ENCODE peak calls at places on chromosome 18, in five cellular contexts. F, S, R, W and V are unnamed samples.

GRCh38 chr18:32010124-32010745 is 8.4 kb upstream of the RNF125 start:
- ATAC-seq in F (no peak), W (no peak), R (no peak), S (no peak), V (no peak)

GRCh38 chr18:66119347-66119746 is 368.5 kb downstream of the CDH7 start:
- ATAC-seq in F (no peak), R (no peak), W (no peak), S (no peak), V (no peak)

GRCh38 chr18:50961974-50962373 is 5.9 kb upstream of the ELAC1 start:
- ATAC-seq in W (no peak), S (no peak), R (no peak), F (no peak), V (no peak)

GRCh38 chr18:58896268-58896667 is 31.6 kb downstream of the ZNF532 start:
- ATAC-seq in W (no peak), R (peak), S (no peak), F (peak), V (no peak)

GRCh38 chr18:26978812-26979341 is 113.4 kb upstream of the AQP4 start:
- ATAC-seq in S (no peak), R (no peak), F (peak), W (no peak), V (no peak)

GRCh38 chr18:80159713-80160636 is 50.9 kb downstream of the ADNP2 start:
- ATAC-seq in S (no peak), F (peak), W (no peak), R (peak), V (peak)

GRCh38 chr18:42654561-42654960 is 460.9 kb downstream of the RIT2 start:
- ATAC-seq in F (no peak), S (no peak), W (no peak), R (no peak), V (no peak)

GRCh38 chr18:31555971-31556747 is 35.5 kb upstream of the TTR start:
- ATAC-seq in F (peak), R (peak), S (peak), W (peak), V (peak)

GRCh38 chr18:59861963-59862819 is 37.6 kb upstream of the PMAIP1 start:
- ATAC-seq in F (peak), S (no peak), R (no peak), W (peak), V (no peak)

GRCh38 chr18:64993695-64994094 is 757.1 kb upstream of the CDH7 start:
- ATAC-seq in F (peak), S (no peak), W (no peak), R (no peak), V (no peak)

GRCh38 chr18:64991102-64991501 is 759.7 kb upstream of the CDH7 start:
- ATAC-seq in R (no peak), F (peak), S (no peak), W (no peak), V (no peak)

GRCh38 chr18:64992654-64993053 is 758.2 kb upstream of the CDH7 start:
- ATAC-seq in S (no peak), R (no peak), F (no peak), W (no peak), V (no peak)

GRCh38 chr18:64994370-64994769 is 756.4 kb upstream of the CDH7 start:
- ATAC-seq in W (no peak), F (no peak), S (no peak), R (no peak), V (no peak)
- TF ChIP-seq EP300 in W (no peak), F (no peak), S (no peak), R (no peak), V (no peak)

DNA sequence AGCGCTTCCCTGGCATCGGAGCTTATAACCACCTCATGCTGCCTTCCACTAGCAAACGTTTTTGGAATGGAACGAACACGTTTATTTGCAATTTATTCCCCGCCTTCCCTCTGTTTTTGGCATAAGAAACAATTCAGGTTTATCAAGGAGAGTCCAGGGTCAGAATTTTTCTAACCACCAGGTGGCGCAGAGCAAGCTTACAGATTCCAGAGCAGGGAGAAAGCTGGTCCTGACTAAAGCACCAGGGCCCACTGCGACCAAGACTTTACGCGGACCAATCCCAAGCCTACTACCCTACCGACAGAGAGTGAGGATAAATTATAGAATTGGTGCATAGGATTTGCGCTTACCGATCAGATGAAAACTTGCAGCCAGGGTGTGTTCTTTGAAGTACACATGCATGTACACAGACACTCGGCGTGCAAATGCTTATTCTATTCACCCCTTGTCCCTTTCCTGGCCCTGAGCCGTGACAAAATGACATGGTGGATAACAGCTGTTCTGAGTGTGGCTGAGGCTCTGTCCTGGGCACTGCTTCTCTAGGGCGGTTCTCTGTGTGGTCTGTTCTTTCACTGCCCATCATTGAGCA is 34.7 kb downstream of the NAPG start:
- ATAC-seq in S (peak), W (peak), F (peak), R (peak), V (peak)
- H3K4me3 ChIP-seq in S (no peak), W (no peak), F (peak), R (peak), V (peak)

DNA sequence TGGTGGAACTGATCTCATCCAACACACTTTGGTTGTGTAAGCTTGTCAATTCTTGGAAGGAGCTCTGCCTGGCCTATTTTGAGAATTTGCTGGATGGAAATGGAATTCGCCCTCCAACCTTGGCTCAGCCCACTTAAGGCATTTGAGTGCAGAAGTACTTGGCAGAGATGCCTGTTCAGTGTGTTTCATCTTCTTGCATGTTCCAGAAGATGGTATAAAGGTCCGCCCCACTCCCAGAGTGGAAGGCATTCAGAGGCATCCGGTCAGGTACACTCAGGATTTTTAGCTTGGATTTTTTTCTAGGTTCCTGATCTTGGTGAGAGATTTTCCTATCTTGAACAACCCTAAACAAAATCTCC is 61.3 kb upstream of the TXNDC2 start:
- ATAC-seq in W (no peak), F (no peak), R (peak), S (peak), V (peak)
- TF ChIP-seq EP300 in W (no peak), F (no peak), R (peak), S (no peak), V (no peak)

DNA sequence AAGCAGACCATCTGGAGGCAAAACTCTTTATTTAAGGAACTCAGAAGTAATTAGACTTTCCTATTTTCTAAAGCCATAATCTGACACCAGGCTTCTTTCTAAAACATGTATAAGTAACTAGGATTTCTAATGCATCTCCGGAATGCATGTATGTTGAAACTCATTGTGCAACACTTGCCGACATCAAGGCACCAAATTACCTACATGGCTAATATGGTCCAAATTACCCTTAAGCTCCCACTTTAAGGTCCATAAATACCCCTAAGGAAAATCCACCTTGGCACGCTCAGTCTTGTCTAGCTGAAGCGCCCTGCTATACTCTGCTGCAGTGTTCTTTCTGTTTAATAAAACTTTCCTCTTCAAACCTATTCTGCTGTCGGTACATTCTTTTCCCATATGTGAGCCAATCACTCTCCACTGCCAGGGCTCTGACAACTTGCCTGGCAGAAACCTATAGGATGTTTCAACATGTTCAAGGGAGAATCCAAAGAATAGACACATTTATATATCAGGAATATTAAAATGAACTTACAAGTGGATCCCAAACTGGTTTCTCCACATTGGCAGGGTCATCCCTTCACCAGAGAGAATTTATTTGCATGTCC is 171.9 kb downstream of the GALNT1 start:
- ATAC-seq in F (no peak), R (no peak), S (no peak), W (no peak), V (no peak)
- H3K4me3 ChIP-seq in F (no peak), R (no peak), S (no peak), W (no peak), V (no peak)

DNA sequence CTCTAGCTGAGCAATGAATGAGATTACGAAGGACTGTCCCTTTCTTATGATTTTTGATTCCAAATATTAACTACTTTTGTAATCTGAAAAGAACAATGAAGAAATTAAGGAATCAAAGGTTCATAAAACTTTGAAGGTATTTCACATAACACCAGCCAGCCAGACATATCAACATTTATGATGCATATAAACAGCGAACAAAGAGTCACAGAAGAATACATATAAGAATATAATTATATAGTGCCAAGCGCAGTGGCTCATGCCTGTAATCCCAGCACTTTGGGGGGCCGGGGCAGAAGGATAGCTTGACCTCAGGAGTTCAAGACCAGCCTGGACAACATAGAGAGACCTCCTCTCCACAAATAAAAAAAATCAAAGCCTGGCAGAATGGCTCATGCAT is 34.1 kb downstream of the PIAS2 start:
- ATAC-seq in R (no peak), F (no peak), S (no peak), W (no peak), V (no peak)
- TF ChIP-seq EP300 in R (no peak), F (no peak), S (no peak), W (no peak), V (no peak)

DNA sequence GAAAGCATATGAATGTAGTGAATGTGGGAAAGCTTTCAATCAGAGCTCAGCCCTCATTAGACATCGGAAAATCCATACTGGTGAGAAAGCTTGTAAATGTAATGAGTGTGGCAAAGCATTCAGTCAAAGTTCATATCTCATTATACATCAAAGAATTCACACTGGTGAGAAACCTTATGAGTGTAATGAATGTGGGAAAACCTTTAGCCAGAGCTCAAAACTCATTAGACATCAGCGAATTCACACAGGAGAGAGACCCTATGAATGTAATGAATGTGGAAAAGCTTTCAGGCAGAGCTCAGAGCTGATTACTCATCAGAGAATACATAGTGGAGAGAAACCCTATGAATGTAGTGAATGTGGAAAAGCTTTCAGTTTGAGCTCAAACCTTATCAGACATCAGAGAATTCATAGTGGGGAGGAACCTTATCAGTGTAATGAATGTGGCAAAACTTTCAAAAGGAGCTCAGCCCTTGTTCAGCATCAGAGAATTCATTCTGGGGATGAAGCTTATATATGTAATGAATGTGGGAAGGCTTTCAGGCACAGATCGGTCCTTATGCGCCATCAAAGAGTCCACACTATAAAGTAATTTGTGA is 5.0 kb downstream of the ZNF397 start:
- ATAC-seq in W (no peak), F (no peak), R (no peak), S (no peak), V (no peak)
- H3K4me3 ChIP-seq in W (no peak), F (no peak), R (no peak), S (no peak), V (no peak)

DNA sequence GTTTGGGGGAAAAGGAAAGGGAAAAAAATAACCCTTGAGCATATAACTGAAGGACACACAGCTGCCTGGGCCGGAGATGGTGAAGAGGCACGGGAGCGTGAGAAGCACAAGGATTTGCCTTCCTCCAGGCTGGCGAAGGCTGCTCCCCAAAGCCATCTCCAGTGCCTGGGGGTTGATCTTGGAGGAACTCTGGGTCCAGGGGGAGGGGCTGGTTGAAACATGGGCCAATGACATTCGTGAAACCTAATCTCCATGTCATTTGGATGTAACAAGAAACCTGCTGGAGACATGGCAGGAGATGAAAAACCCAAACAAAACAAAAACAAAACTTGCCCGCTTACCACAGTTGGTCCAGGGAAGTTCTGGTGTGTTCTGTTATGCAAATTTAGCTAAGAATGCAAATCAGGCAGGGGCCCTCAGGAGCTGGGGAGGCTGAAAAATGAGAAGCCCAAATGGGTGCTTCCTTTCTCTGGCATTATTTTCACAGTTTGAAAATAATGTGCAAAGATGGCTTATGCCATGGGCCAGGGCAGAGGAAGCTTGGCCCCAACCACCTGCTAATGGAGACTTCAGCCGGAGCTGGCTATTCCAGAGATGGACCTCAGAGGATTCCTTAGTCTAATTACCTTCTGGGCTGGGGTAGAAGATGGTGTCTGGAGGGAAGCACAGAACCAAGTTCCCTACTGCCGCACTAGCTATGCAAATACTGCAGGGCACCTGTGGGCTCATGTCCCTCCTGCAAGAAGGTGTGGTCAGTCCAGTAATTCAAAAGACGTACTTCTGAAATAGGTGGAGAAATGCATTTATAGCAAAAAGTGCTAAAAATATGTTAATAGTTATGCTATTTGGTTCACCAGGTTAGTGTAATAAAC is 180.9 kb downstream of the BCL2 start:
- ATAC-seq in F (peak), S (no peak), W (no peak), R (peak), V (no peak)
- TF ChIP-seq EP300 in F (peak), S (no peak), W (no peak), R (no peak), V (no peak)

DNA sequence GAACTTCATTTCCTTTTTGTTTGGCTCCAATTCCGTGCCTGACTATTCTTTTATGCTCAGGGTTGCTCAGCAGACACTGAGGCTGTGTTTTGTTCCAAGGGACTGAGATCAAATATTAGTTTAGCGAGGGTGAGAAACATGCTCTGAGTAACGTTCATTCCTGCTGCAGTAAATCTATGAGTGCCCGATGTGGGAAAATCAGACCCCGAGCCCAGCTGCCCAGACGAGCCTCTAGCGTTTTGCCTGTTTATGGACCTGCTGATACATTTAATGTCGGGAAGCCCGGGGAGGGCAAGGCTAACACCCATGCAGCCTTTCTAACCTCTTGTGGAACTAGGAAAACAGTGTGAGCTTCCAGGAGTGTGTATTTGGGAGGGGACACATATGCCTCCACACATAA is 119.2 kb downstream of the VAPA start:
- ATAC-seq in W (no peak), F (no peak), S (no peak), R (no peak), V (no peak)
- H3K4me3 ChIP-seq in W (no peak), F (no peak), S (no peak), R (peak), V (peak)

GRCh38 chr18:48660346-48661228 is 121.8 kb downstream of the CTIF start:
- ATAC-seq in F (no peak), S (no peak), R (no peak), W (no peak), V (no peak)
- TF ChIP-seq EP300 in F (no peak), S (no peak), R (no peak), W (no peak), V (no peak)

DNA sequence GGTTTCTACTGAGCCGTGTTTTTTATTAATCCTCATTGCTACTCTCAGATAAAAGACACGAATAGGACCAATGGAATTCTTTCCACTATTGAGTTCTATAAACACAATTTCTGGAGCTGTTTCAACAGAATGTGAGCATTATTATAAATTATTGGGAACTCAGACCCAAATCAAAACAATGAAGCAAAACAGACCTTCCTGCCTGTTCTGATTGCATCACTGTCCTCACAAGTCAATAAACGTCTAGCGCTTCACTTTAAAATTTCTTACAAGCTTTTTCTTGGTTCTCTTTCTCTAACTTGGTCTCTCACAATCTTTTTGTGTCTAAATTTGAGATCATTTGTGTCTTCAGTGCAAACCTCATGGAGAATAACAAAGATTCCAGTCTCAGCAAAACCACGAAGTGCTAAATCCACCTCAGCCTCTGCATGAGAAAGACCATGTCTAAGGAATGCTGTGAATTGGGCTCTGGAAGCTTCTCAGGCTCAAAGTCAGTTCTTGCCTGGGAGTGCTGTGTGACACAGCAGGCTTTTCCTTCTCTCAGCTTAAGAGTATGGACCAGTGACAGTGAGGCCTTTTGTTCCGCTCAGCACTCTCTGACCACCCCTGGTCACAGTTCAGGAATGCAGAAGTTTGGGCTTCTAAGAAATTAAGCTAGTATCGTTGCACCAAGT is 22.8 kb downstream of the ARHGAP28 start:
- ATAC-seq in S (no peak), R (peak), F (no peak), W (no peak), V (no peak)
- H3K4me3 ChIP-seq in S (no peak), R (no peak), F (no peak), W (no peak), V (no peak)